ENCODE peak calls at places on chromosomes 5 and 9, in ten cellular contexts. H is neural progenitor cell; B is IMR-90; N is activated T-cell treated with anti-CD3 and anti-CD28 coated beads for 1 hour; D is psoas muscle; A is effector CD8-positive, alpha-beta T cell; Q is CD8-positive, alpha-beta memory T cell; U is T-helper 2 cell; T is endodermal cell; P is iPS DF 6.9. E is an unnamed sample.

GRCh38 chr9:123834907-123835562 is 94.9 kb downstream of the DENND1A start:
- DNase-seq in H (peak), T (no peak), A (no peak), P (no peak), U (no peak), D (no peak), N (no peak), B (peak), Q (peak), E (no peak)

GRCh38 chr5:38497946-38498345 is 58.5 kb downstream of the LIFR start:
- DNase-seq in N (no peak), T (peak), U (no peak), D (no peak), H (no peak), Q (no peak), P (no peak), A (no peak), B (peak), E (no peak)

GRCh38 chr9:119689879-119690278 is 320.6 kb upstream of the BRINP1 start:
- DNase-seq in P (no peak), Q (no peak), B (no peak), A (no peak), U (no peak), D (no peak), H (peak), T (peak), N (no peak), E (no peak)

GRCh38 chr5:125582358-125582757 is 835.9 kb upstream of the ZNF608 start:
- DNase-seq in A (no peak), P (no peak), Q (no peak), N (no peak), H (no peak), D (no peak), T (no peak), U (no peak), B (no peak), E (no peak)

GRCh38 chr9:38096238-38096805 is 27.3 kb upstream of the SHB start:
- DNase-seq in Q (no peak), A (no peak), N (no peak), B (no peak), U (no peak), P (no peak), H (no peak), D (peak), T (peak), E (no peak)

GRCh38 chr9:68844623-68845612 is 139.9 kb downstream of the PIP5K1B start:
- DNase-seq in P (no peak), N (no peak), H (peak), U (no peak), T (peak), D (peak), A (no peak), Q (peak), B (peak), E (no peak)

GRCh38 chr5:77355074-77355473 is 137.0 kb downstream of the WDR41 start:
- DNase-seq in P (no peak), T (no peak), A (no peak), H (no peak), D (no peak), Q (no peak), N (no peak), U (no peak), B (no peak), E (no peak)

GRCh38 chr5:141567513-141568117 is 51.2 kb downstream of the DIAPH1 start:
- DNase-seq in U (no peak), A (no peak), T (no peak), D (no peak), P (no peak), Q (peak), H (peak), N (no peak), B (peak), E (no peak)

GRCh38 chr5:119019431-119020348 is 31.3 kb upstream of the DTWD2 start:
- DNase-seq in D (no peak), P (no peak), T (no peak), Q (no peak), H (no peak), B (no peak), A (no peak), N (no peak), U (no peak), E (no peak)

GRCh38 chr5:181245427-181246275 is 1.9 kb upstream of the RACK1 start:
- DNase-seq in T (no peak), D (no peak), H (peak), A (no peak), Q (no peak), P (no peak), U (no peak), N (no peak), B (no peak), E (no peak)

GRCh38 chr5:61884242-61884855 is 421.7 kb upstream of the KIF2A start:
- DNase-seq in U (no peak), B (no peak), A (no peak), H (no peak), D (no peak), P (no peak), T (no peak), N (no peak), Q (no peak), E (no peak)

GRCh38 chr5:167814828-167815227 is 476.6 kb upstream of the WWC1 start:
- DNase-seq in B (peak), D (no peak), P (peak), T (peak), Q (no peak), H (no peak), N (no peak), U (no peak), A (no peak), E (no peak)

GRCh38 chr5:151208481-151208914 is 15.4 kb downstream of the CCDC69 start:
- DNase-seq in B (no peak), D (no peak), Q (no peak), U (no peak), P (no peak), N (no peak), H (no peak), A (no peak), T (peak), E (no peak)

GRCh38 chr9:90460220-90460619 is 182.4 kb downstream of the DIRAS2 start:
- DNase-seq in A (no peak), H (peak), P (no peak), U (no peak), B (no peak), N (no peak), D (no peak), T (no peak), Q (no peak), E (no peak)

GRCh38 chr5:45189481-45189880 is 380.7 kb downstream of the MRPS30 start:
- DNase-seq in B (no peak), D (no peak), T (no peak), U (no peak), N (no peak), H (no peak), Q (no peak), A (no peak), P (no peak), E (no peak)

GRCh38 chr5:93008502-93009167 is 572.4 kb downstream of the NR2F1-AS1 start:
- DNase-seq in A (no peak), P (no peak), U (no peak), B (no peak), H (no peak), Q (no peak), D (no peak), N (no peak), T (no peak), E (no peak)

GRCh38 chr9:105681313-105681712 is 13.0 kb upstream of the TMEM38B start:
- DNase-seq in H (no peak), T (no peak), P (no peak), D (no peak), N (no peak), Q (no peak), B (no peak), A (no peak), U (no peak), E (no peak)

GRCh38 chr5:53303105-53303504 is 177.3 kb upstream of the FST start:
- DNase-seq in H (no peak), D (no peak), A (no peak), U (no peak), Q (no peak), N (no peak), T (no peak), B (peak), P (no peak), E (no peak)

GRCh38 chr5:168802337-168802736 is 223.2 kb upstream of the PANK3 start:
- DNase-seq in B (no peak), N (no peak), A (no peak), D (no peak), U (no peak), P (no peak), T (no peak), H (no peak), Q (no peak), E (no peak)

GRCh38 chr5:143179126-143179740 is 224.3 kb downstream of the NR3C1 start:
- DNase-seq in N (no peak), Q (no peak), D (no peak), B (no peak), H (no peak), A (no peak), P (no peak), T (no peak), U (no peak), E (no peak)

GRCh38 chr5:152990771-152991170 is 499.7 kb upstream of the GRIA1 start:
- DNase-seq in P (no peak), Q (no peak), N (no peak), A (no peak), D (no peak), U (no peak), B (no peak), T (no peak), H (no peak), E (no peak)

GRCh38 chr5:41193462-41194166 is 19.7 kb downstream of the C6 start:
- DNase-seq in P (no peak), U (no peak), T (no peak), Q (no peak), H (no peak), A (no peak), B (peak), N (no peak), D (peak), E (no peak)

GRCh38 chr5:96875805-96876291 is 452 bp upstream of the ERAP2 start:
- DNase-seq in D (no peak), N (no peak), H (no peak), T (no peak), Q (no peak), P (no peak), A (no peak), U (no peak), B (no peak), E (no peak)